ENCODE peak calls at places on chromosomes 3 and 15, in eight cellular contexts. T, S, J, D, K, W, N and M are unnamed samples.

GRCh38 chr3:149596136-149596770 is 61.6 kb downstream of the WWTR1 start:
- DNase-seq in T (no peak), S (no peak), J (no peak), D (no peak), K (no peak), W (no peak), N (no peak), M (no peak)

GRCh38 chr3:126621171-126621570 is 33.8 kb downstream of the TXNRD3 start:
- DNase-seq in T (no peak), S (no peak), J (no peak), D (no peak), K (no peak), W (no peak), N (no peak), M (no peak)

GRCh38 chr3:80190051-80190450 is 422.3 kb upstream of the ROBO1 start:
- DNase-seq in T (no peak), S (no peak), J (no peak), D (no peak), K (no peak), W (no peak), N (no peak), M (no peak)

GRCh38 chr3:48518755-48519154 is 14.8 kb upstream of the SHISA5 start:
- DNase-seq in T (no peak), S (no peak), J (no peak), D (no peak), K (no peak), W (no peak), N (no peak), M (no peak)

GRCh38 chr15:48645558-48646330 is at the start of gene FBN1:
- DNase-seq in T (peak), S (peak), J (no peak), D (peak), K (peak), W (no peak), N (peak), M (peak)

GRCh38 chr3:17861476-17861875 is 119.0 kb upstream of the TBC1D5 start:
- DNase-seq in T (no peak), S (no peak), J (no peak), D (no peak), K (no peak), W (no peak), N (no peak), M (no peak)

GRCh38 chr15:100131321-100132224 is 210.2 kb downstream of the ADAMTS17 start:
- DNase-seq in T (no peak), S (peak), J (no peak), D (no peak), K (peak), W (no peak), N (no peak), M (no peak)

GRCh38 chr3:124833710-124834332 is 53.3 kb downstream of the ITGB5 start:
- DNase-seq in T (no peak), S (peak), J (no peak), D (no peak), K (peak), W (no peak), N (no peak), M (no peak)

GRCh38 chr15:66284276-66284675 is 9.1 kb upstream of the DIS3L start:
- DNase-seq in T (no peak), S (no peak), J (no peak), D (no peak), K (no peak), W (no peak), N (peak), M (no peak)

GRCh38 chr3:141104151-141104741 is 53.1 kb downstream of the SPSB4 start:
- DNase-seq in T (no peak), S (no peak), J (no peak), D (no peak), K (peak), W (no peak), N (peak), M (no peak)

GRCh38 chr15:31077181-31077580 is 24.3 kb downstream of the TRPM1 start:
- DNase-seq in T (no peak), S (no peak), J (no peak), D (peak), K (no peak), W (no peak), N (no peak), M (no peak)

GRCh38 chr15:52340093-52340492 is 44.5 kb upstream of the MYO5C start:
- DNase-seq in T (no peak), S (no peak), J (no peak), D (no peak), K (no peak), W (no peak), N (no peak), M (no peak)

GRCh38 chr3:102018544-102018943 is 169.2 kb downstream of the NFKBIZ start:
- DNase-seq in T (no peak), S (no peak), J (no peak), D (no peak), K (no peak), W (no peak), N (no peak), M (no peak)

GRCh38 chr3:125143982-125144652 is 68.4 kb downstream of the SLC12A8 start:
- DNase-seq in T (no peak), S (no peak), J (no peak), D (no peak), K (no peak), W (no peak), N (no peak), M (no peak)

GRCh38 chr3:115074502-115074901 is 72.6 kb downstream of the ZBTB20 start:
- DNase-seq in T (no peak), S (no peak), J (no peak), D (no peak), K (no peak), W (no peak), N (no peak), M (no peak)

GRCh38 chr3:117734431-117734830 is 1024.9 kb downstream of the TUSC7 start:
- DNase-seq in T (no peak), S (no peak), J (no peak), D (no peak), K (no peak), W (no peak), N (no peak), M (no peak)

GRCh38 chr15:57537072-57537471 is 54.6 kb upstream of the MYZAP start:
- DNase-seq in T (peak), S (peak), J (no peak), D (peak), K (no peak), W (no peak), N (no peak), M (peak)

GRCh38 chr3:31981206-31982181 is at the start of the genes OSBPL10 and ZNF860:
- DNase-seq in T (peak), S (peak), J (peak), D (peak), K (peak), W (peak), N (peak), M (peak)

GRCh38 chr3:112086857-112087524 is 802 bp downstream of the C3orf52 start:
- DNase-seq in T (no peak), S (no peak), J (no peak), D (no peak), K (no peak), W (no peak), N (no peak), M (no peak)

GRCh38 chr15:70342554-70343548 is 245.1 kb upstream of the TLE3 start:
- DNase-seq in T (peak), S (no peak), J (no peak), D (no peak), K (no peak), W (no peak), N (peak), M (no peak)

GRCh38 chr3:184632551-184632950 is 71.0 kb downstream of the EPHB3 start:
- DNase-seq in T (no peak), S (no peak), J (no peak), D (no peak), K (no peak), W (no peak), N (no peak), M (no peak)

GRCh38 chr3:5653426-5653825 is 465.9 kb downstream of the EDEM1 start:
- DNase-seq in T (no peak), S (no peak), J (no peak), D (no peak), K (no peak), W (no peak), N (no peak), M (no peak)

GRCh38 chr3:2861120-2861519 is 249.1 kb downstream of the IL5RA start:
- DNase-seq in T (no peak), S (no peak), J (no peak), D (no peak), K (peak), W (no peak), N (no peak), M (no peak)

GRCh38 chr15:36334059-36334458 is 245.4 kb upstream of the CDIN1 start:
- DNase-seq in T (no peak), S (no peak), J (no peak), D (no peak), K (no peak), W (no peak), N (no peak), M (no peak)

GRCh38 chr3:124826703-124827102 is 60.5 kb downstream of the ITGB5 start:
- DNase-seq in T (no peak), S (no peak), J (no peak), D (no peak), K (no peak), W (no peak), N (no peak), M (peak)

GRCh38 chr3:139173372-139174108 is 128.8 kb upstream of the PRR23C start:
- DNase-seq in T (no peak), S (no peak), J (no peak), D (peak), K (no peak), W (no peak), N (no peak), M (no peak)

GRCh38 chr3:143436231-143436930 is 316.8 kb downstream of the CHST2 start:
- DNase-seq in T (no peak), S (no peak), J (no peak), D (no peak), K (no peak), W (no peak), N (no peak), M (no peak)

DNA sequence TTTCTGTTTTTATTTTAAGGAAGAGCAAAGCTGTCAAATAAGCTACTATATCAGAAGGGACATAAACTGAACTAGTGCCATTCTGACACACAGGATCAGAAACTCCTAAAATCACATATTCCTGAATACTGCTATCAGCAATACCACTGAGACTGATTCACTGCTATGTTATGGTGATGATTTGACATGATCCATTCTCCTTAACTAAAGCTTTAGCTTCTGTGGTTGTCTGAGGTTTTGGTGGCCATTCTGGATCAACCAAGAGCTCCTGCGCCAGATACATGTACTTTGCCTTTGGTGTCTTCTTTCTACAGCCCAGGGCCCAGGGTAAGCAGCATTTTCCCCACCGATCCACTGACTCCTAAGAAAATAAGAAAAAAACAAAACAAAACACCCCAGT is 6.7 kb upstream of the GP5 start:
- DNase-seq in T (no peak), S (no peak), J (no peak), D (no peak), K (no peak), W (no peak), N (no peak), M (no peak)
- TF ChIP-seq CTCF in T (no peak), S (no peak), J (no peak), D (no peak), K (no peak), W (no peak), N (no peak), M (no peak)

DNA sequence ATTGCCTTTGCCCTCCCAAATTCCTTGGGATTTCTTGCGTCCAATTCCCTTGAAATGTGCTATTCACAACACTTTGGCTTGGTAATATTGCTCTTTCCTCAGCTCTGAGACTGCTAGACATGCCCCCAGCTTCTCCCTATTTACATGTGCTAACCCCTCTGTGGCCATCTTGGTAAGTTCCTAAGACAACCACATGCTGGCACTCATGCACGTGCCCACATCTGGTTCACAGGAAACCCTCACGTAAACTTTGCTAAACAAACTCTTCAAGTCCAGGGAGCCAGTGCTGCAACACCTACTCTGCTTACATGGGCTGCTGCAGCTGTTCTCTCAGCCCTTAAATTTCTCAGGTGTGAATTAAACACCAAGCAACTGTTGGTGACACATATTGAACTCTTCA is 121.8 kb downstream of the ADAMTSL3 start:
- DNase-seq in T (no peak), S (no peak), J (no peak), D (peak), K (no peak), W (no peak), N (no peak), M (no peak)
- TF ChIP-seq CTCF in T (no peak), S (no peak), J (no peak), D (peak), K (no peak), W (no peak), N (no peak), M (no peak)

DNA sequence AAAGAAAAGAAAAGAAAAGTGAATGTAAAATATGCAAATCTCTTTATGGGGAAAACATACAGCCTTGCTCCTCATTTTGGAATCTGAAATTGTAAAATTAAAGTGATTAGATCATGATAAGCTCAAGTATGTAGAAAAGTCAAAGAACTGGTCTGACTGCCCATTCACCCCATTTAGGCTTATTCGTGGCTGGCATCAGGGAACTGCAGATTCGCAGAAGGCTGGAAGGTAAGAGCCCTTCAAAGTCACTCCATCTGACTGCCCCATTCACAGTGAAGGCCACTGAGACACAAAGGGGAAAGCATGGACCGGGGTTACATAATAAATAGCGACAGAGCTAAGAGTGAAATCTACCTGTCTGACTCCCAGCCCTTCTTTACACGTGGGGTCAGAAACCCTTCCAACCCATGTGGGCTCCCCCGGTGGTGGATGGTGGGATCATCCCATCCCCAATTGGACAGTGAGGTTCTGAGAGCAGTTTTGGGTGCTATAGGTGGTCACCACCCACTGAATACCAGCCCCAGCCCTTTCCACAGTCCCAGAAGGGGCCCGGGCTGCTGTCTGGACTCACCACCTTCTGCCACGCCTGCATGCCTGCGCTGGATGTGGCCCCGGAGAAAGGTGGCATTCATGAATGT is 18.1 kb downstream of the DZIP1L start:
- DNase-seq in T (no peak), S (no peak), J (no peak), D (peak), K (no peak), W (no peak), N (no peak), M (no peak)
- TF ChIP-seq CTCF in T (no peak), S (peak), J (no peak), D (peak), K (no peak), W (peak), N (no peak), M (peak)

DNA sequence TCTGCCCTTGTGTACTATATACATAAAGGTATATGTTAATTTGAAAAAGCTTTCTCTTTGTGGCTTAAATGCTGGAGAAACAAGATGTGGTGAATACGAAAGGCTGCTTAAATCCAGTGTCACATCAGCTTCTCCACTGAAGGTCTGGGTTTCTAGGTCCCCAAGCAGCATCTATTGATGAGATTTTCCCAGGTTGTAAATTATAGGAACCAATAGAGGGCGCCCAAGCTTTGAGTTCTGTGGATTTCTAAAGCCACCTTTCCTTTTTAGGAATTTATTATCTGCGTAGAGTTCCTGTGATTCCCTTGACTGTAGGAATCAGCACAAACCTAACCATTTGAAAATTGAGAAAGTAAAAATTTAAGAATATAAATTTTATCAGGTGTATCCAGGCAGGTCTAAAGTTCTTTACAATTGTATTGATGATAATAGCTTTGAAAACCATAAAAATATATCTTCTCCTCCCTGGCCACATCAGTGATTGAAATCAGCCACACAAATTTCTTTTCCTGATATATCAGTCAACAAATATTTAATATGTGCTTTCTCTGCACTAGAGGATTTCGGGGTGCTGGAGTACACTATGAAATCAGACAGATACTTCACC is 88.3 kb upstream of the ADAMTSL3 start:
- DNase-seq in T (no peak), S (peak), J (no peak), D (peak), K (no peak), W (no peak), N (no peak), M (no peak)
- TF ChIP-seq CTCF in T (peak), S (peak), J (no peak), D (peak), K (peak), W (peak), N (no peak), M (peak)

DNA sequence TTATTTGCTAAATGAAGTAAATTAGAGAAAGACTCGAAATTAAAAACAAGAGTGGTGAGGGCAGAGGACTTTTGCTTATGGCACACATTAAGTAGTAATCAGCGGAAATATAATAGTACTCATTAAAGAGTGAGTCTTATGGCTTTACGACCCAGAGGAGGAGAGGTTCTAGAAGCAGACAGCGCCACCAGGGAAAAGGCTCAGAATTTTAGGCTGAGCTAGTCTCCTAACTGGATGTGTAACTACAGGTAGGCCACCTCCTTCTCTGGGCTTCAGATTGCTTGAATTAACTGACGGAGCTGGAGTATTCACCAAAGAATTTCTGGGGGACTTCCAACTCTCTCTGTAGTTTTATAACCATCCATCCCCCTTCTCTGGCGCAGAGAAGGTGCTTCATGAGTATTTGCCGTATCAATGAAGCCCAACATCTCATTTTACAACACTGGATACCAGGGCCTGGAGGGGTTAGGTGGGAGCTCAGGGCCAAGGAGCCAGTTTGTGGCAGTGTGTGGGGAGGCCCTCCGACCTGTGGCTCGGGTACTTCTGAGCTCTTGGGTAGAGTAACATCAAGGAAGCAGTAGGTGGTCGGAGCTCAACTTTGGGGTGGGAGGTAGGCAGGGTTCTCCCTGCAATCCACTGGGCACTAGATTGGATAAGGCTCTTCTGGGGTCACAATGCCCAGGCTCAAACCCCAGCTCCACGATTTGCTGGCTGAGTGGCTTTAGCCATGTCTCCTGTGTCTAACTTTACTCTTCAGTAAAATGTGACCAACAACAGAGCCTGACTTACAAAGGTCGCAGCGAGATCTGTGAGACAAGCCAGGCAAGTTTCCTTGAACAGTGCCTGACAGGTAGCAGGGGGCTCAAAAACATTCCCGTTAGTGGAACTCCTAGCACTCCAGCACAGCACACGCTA is 1.1 kb downstream of the CHCHD4 start:
- DNase-seq in T (peak), S (no peak), J (no peak), D (peak), K (peak), W (no peak), N (peak), M (no peak)
- TF ChIP-seq CTCF in T (no peak), S (no peak), J (no peak), D (peak), K (no peak), W (peak), N (no peak), M (no peak)

DNA sequence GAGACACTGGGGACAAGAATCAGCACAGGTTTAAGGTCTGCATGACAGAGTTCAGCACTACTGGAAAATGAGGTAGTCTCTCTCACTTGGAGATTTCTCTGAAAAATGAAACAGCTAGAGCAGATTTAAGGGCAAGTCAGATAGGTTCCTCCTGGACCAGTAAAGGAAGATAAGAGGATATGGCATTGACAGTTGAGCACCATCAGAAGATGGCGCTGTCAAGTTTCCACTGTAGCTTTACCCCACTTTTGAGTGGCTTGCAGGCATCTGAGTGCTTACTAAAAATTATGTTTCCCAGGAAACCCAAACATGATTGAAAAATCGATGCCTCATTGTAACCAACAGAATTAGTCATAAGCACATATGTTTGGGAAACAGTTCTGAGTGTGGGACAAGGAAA is 407.2 kb upstream of the UBE2E2 start:
- DNase-seq in T (no peak), S (no peak), J (no peak), D (no peak), K (no peak), W (no peak), N (no peak), M (no peak)
- TF ChIP-seq CTCF in T (no peak), S (no peak), J (no peak), D (no peak), K (no peak), W (no peak), N (no peak), M (no peak)